ENCODE peak calls at places on chromosomes 5 and 9, in four cellular contexts. One of them, this sample, is unnamed.

GRCh38 chr9:3662671-3663070 is 136.9 kb upstream of the RFX3 start:
- DNase-seq in NCI-H1436: no peak
- DNase-seq in stimulated activated CD4-positive, alpha-beta T cell treated with anti-CD3 and anti-CD28 coated beads, Interleukin-15, amount 100 ng/mL, for 1 hour: no peak
- DNase-seq in GM13976: no peak
- DNase-seq in this sample: no peak

GRCh38 chr9:4237748-4238511 is 61.9 kb downstream of the GLIS3 start:
- DNase-seq in stimulated activated CD4-positive, alpha-beta T cell treated with anti-CD3 and anti-CD28 coated beads, Interleukin-15, amount 100 ng/mL, for 1 hour: no peak
- DNase-seq in NCI-H1436: no peak
- DNase-seq in GM13976: no peak
- DNase-seq in this sample: no peak

GRCh38 chr9:69283003-69283402 is 42.0 kb upstream of the ENTREP1 start:
- DNase-seq in GM13976: no peak
- DNase-seq in NCI-H1436: no peak
- DNase-seq in stimulated activated CD4-positive, alpha-beta T cell treated with anti-CD3 and anti-CD28 coated beads, Interleukin-15, amount 100 ng/mL, for 1 hour: no peak
- DNase-seq in this sample: no peak

GRCh38 chr9:25025686-25026085 is 480.0 kb upstream of the IZUMO3 start:
- DNase-seq in stimulated activated CD4-positive, alpha-beta T cell treated with anti-CD3 and anti-CD28 coated beads, Interleukin-15, amount 100 ng/mL, for 1 hour: no peak
- DNase-seq in GM13976: no peak
- DNase-seq in NCI-H1436: no peak
- DNase-seq in this sample: no peak

GRCh38 chr5:160507181-160507811 is 85.6 kb downstream of the PTTG1 start:
- DNase-seq in NCI-H1436: no peak
- DNase-seq in GM13976: no peak
- DNase-seq in stimulated activated CD4-positive, alpha-beta T cell treated with anti-CD3 and anti-CD28 coated beads, Interleukin-15, amount 100 ng/mL, for 1 hour: no peak
- DNase-seq in this sample: no peak

GRCh38 chr9:117094493-117094892 is 320.4 kb downstream of the ASTN2 start:
- DNase-seq in stimulated activated CD4-positive, alpha-beta T cell treated with anti-CD3 and anti-CD28 coated beads, Interleukin-15, amount 100 ng/mL, for 1 hour: no peak
- DNase-seq in GM13976: no peak
- DNase-seq in NCI-H1436: no peak
- DNase-seq in this sample: no peak

GRCh38 chr5:76737131-76737556 is 21.2 kb downstream of the F2R start:
- DNase-seq in NCI-H1436: no peak
- DNase-seq in stimulated activated CD4-positive, alpha-beta T cell treated with anti-CD3 and anti-CD28 coated beads, Interleukin-15, amount 100 ng/mL, for 1 hour: no peak
- DNase-seq in GM13976: peak
- DNase-seq in this sample: no peak

GRCh38 chr5:78570646-78571045 is 77.9 kb downstream of the LHFPL2 start:
- DNase-seq in NCI-H1436: no peak
- DNase-seq in GM13976: no peak
- DNase-seq in stimulated activated CD4-positive, alpha-beta T cell treated with anti-CD3 and anti-CD28 coated beads, Interleukin-15, amount 100 ng/mL, for 1 hour: no peak
- DNase-seq in this sample: no peak

GRCh38 chr5:144292029-144292428 is 121.4 kb downstream of the KCTD16 start:
- DNase-seq in GM13976: no peak
- DNase-seq in stimulated activated CD4-positive, alpha-beta T cell treated with anti-CD3 and anti-CD28 coated beads, Interleukin-15, amount 100 ng/mL, for 1 hour: no peak
- DNase-seq in NCI-H1436: no peak
- DNase-seq in this sample: no peak

GRCh38 chr5:172769598-172770373 is 1.2 kb downstream of the DUSP1 start:
- DNase-seq in stimulated activated CD4-positive, alpha-beta T cell treated with anti-CD3 and anti-CD28 coated beads, Interleukin-15, amount 100 ng/mL, for 1 hour: no peak
- DNase-seq in GM13976: peak
- DNase-seq in NCI-H1436: peak
- DNase-seq in this sample: no peak

GRCh38 chr9:29285818-29286217 is 1712.5 kb upstream of the C9orf72 start:
- DNase-seq in GM13976: no peak
- DNase-seq in stimulated activated CD4-positive, alpha-beta T cell treated with anti-CD3 and anti-CD28 coated beads, Interleukin-15, amount 100 ng/mL, for 1 hour: no peak
- DNase-seq in NCI-H1436: no peak
- DNase-seq in this sample: no peak

GRCh38 chr9:131666779-131667178 is 73.1 kb downstream of the RAPGEF1 start:
- DNase-seq in stimulated activated CD4-positive, alpha-beta T cell treated with anti-CD3 and anti-CD28 coated beads, Interleukin-15, amount 100 ng/mL, for 1 hour: no peak
- DNase-seq in GM13976: no peak
- DNase-seq in NCI-H1436: no peak
- DNase-seq in this sample: no peak

GRCh38 chr5:57137401-57137800 is 36.5 kb upstream of the GPBP1 start:
- DNase-seq in GM13976: no peak
- DNase-seq in stimulated activated CD4-positive, alpha-beta T cell treated with anti-CD3 and anti-CD28 coated beads, Interleukin-15, amount 100 ng/mL, for 1 hour: no peak
- DNase-seq in NCI-H1436: no peak
- DNase-seq in this sample: no peak

GRCh38 chr5:175847503-175847902 is 23.9 kb upstream of the CPLX2 start:
- DNase-seq in stimulated activated CD4-positive, alpha-beta T cell treated with anti-CD3 and anti-CD28 coated beads, Interleukin-15, amount 100 ng/mL, for 1 hour: no peak
- DNase-seq in NCI-H1436: no peak
- DNase-seq in GM13976: peak
- DNase-seq in this sample: no peak

This sample was measured in activated CD4-positive, CD25-positive, alpha-beta regulatory T cell.